ENCODE peak calls at places on chromosomes 6 and 20, in seven cellular contexts. T, R, D, N, L, I and S are unnamed samples.

GRCh38 chr6:26199773-26200728 is 112.8 kb downstream of the HFE start:
- DNase-seq in T (peak), R (no peak), D (no peak), N (no peak), L (no peak), I (no peak), S (no peak)

GRCh38 chr6:84204011-84204410 is 23.4 kb downstream of the CEP162 start:
- DNase-seq in T (no peak), R (no peak), D (no peak), N (no peak), L (no peak), I (no peak), S (no peak)

GRCh38 chr20:41051426-41051825 is 22.8 kb downstream of the TOP1 start:
- DNase-seq in T (no peak), R (no peak), D (no peak), N (no peak), L (no peak), I (no peak), S (no peak)

GRCh38 chr6:109747216-109747615 is 56.1 kb downstream of the FIG4 start:
- DNase-seq in T (no peak), R (no peak), D (no peak), N (no peak), L (no peak), I (no peak), S (no peak)

GRCh38 chr20:717817-718216 is 42.2 kb upstream of the SCRT2 start:
- DNase-seq in T (no peak), R (no peak), D (no peak), N (no peak), L (no peak), I (no peak), S (no peak)

GRCh38 chr20:44614525-44614924 is 32.1 kb downstream of the PKIG start:
- DNase-seq in T (no peak), R (no peak), D (no peak), N (no peak), L (no peak), I (no peak), S (no peak)

GRCh38 chr20:31720486-31721407 is 1.9 kb downstream of the BCL2L1 start:
- DNase-seq in T (no peak), R (no peak), D (no peak), N (peak), L (no peak), I (no peak), S (no peak)

GRCh38 chr20:11502051-11502450 is 415.6 kb upstream of the BTBD3 start:
- DNase-seq in T (no peak), R (no peak), D (no peak), N (no peak), L (no peak), I (no peak), S (no peak)

GRCh38 chr20:18506744-18507143 is 996 bp upstream of the SEC23B start:
- DNase-seq in T (no peak), R (no peak), D (no peak), N (no peak), L (no peak), I (no peak), S (no peak)

GRCh38 chr20:3800878-3801260 is 4.8 kb downstream of the CDC25B start:
- DNase-seq in T (no peak), R (no peak), D (no peak), N (no peak), L (no peak), I (no peak), S (no peak)

GRCh38 chr6:3913077-3913957 is 64.1 kb downstream of the FAM50B start:
- DNase-seq in T (peak), R (peak), D (peak), N (peak), L (no peak), I (no peak), S (no peak)

GRCh38 chr6:133159269-133159795 is 81.8 kb upstream of the EYA4 start:
- DNase-seq in T (no peak), R (no peak), D (no peak), N (no peak), L (no peak), I (no peak), S (no peak)

GRCh38 chr20:11451793-11452291 is 465.9 kb upstream of the BTBD3 start:
- DNase-seq in T (peak), R (no peak), D (no peak), N (no peak), L (no peak), I (no peak), S (no peak)

GRCh38 chr6:125940691-125941090 is 15.9 kb upstream of the HINT3 start:
- DNase-seq in T (no peak), R (no peak), D (no peak), N (no peak), L (no peak), I (no peak), S (no peak)

GRCh38 chr6:146651482-146651863 is 52.7 kb downstream of the ADGB start:
- DNase-seq in T (no peak), R (no peak), D (no peak), N (no peak), L (no peak), I (no peak), S (no peak)

GRCh38 chr20:46588532-46589509 is 38.4 kb upstream of the OCSTAMP start:
- DNase-seq in T (no peak), R (no peak), D (no peak), N (no peak), L (no peak), I (no peak), S (no peak)

GRCh38 chr20:32007787-32008616 is 2.2 kb upstream of the CCM2L start:
- DNase-seq in T (no peak), R (no peak), D (no peak), N (no peak), L (peak), I (no peak), S (peak)

GRCh38 chr6:24788031-24788665 is 10.6 kb downstream of the ARMH2 start:
- DNase-seq in T (no peak), R (no peak), D (no peak), N (no peak), L (no peak), I (no peak), S (no peak)

GRCh38 chr6:170075659-170076223 is 215.1 kb downstream of the DLL1 start:
- DNase-seq in T (no peak), R (no peak), D (no peak), N (no peak), L (no peak), I (no peak), S (no peak)

GRCh38 chr20:63432577-63433061 is 39.8 kb downstream of the KCNQ2 start:
- DNase-seq in T (peak), R (peak), D (peak), N (no peak), L (peak), I (no peak), S (no peak)

GRCh38 chr6:112372213-112372806 is 25.2 kb downstream of the RFPL4B start:
- DNase-seq in T (peak), R (peak), D (no peak), N (no peak), L (no peak), I (no peak), S (no peak)

GRCh38 chr6:49866485-49866943 is at the start of gene CRISP1:
- DNase-seq in T (no peak), R (no peak), D (no peak), N (no peak), L (no peak), I (no peak), S (no peak)

GRCh38 chr6:88870728-88871330 is 92.6 kb downstream of the RNGTT start:
- DNase-seq in T (peak), R (peak), D (peak), N (peak), L (no peak), I (peak), S (no peak)

GRCh38 chr6:169968541-169969270 is 217.3 kb downstream of the ERMARD start:
- DNase-seq in T (no peak), R (no peak), D (no peak), N (no peak), L (no peak), I (no peak), S (no peak)

GRCh38 chr6:158416841-158417759 is 104.8 kb downstream of the TULP4 start:
- DNase-seq in T (no peak), R (no peak), D (no peak), N (no peak), L (no peak), I (no peak), S (no peak)

GRCh38 chr20:4985658-4986057 is 15.7 kb downstream of the SLC23A2 start:
- DNase-seq in T (no peak), R (no peak), D (no peak), N (no peak), L (no peak), I (peak), S (no peak)

GRCh38 chr6:27867051-27867940 is 44.9 kb downstream of the OR2B2 start:
- DNase-seq in T (no peak), R (no peak), D (peak), N (peak), L (peak), I (peak), S (no peak)

GRCh38 chr6:164151161-164151728 is 736.7 kb downstream of the QKI start:
- DNase-seq in T (no peak), R (no peak), D (no peak), N (no peak), L (no peak), I (no peak), S (no peak)

GRCh38 chr6:163405412-163406309 is 8.9 kb upstream of the QKI start:
- DNase-seq in T (no peak), R (no peak), D (no peak), N (peak), L (no peak), I (no peak), S (no peak)

DNA sequence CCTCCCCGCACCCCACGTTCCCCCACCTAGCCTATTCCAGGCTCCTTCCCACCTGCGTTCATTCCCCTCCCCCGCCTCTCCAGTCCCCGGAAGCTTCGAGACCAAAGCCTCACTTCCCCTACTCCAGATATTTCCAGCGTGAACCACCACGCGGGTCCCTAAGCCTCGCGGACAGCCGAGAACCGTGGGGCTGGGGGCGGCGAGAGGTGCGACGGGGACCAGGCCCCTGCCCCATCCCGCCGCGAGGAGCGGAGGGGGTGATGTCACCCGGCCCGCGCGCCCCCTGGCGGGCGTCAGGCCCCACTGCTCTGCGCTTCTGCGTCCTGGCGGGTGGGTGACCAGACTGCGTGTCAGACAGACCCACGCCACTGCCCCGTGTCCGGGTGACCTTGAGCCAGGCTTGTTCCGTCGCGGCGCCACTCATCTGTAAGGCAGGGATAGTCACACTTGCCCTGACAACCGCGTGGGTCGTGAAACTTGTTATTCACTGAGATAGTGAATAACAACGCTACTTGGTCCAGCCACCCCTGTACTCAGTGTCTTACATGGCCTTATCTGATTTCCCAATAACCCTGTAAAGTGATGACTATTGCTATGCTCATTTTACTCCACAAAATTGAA is 9.0 kb upstream of the HSP90AB1 start:
- DNase-seq in T (no peak), R (peak), D (peak), N (peak), L (peak), I (no peak), S (peak)
- TF ChIP-seq SP1 in T (no peak), R (no peak), D (peak), N (no peak), L (peak), I (peak), S (no peak)

DNA sequence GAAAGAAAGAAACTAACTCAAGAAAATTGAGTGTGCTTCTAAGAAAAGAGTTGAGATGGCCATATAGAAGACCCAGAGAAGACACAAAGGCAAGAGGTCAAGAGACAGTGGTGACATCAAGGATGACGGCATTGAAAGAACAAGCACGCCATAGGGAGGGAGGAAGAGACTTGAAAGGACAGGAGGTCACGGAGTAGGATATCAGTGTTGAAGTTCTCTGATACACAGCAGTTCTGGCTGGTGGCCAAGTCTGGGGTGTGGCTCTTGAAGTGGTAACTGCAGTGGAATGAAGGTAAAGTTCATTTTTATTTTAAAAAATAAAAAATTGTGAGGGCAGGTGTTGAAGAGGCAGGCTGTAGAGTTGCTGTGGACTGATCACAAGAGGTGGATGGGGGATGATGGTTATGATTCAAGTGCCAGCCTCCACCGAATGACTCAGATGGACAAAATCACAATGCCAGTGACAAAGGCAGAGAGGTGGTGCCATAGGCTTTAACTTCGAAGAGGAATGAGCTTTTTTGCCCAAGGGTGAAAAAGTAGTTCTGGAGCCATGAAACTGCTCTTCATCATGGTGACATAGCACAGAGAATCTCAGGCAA is 53.2 kb upstream of the BMP2 start:
- DNase-seq in T (no peak), R (no peak), D (no peak), N (no peak), L (no peak), I (no peak), S (no peak)
- TF ChIP-seq SP1 in T (no peak), R (no peak), D (no peak), N (no peak), L (no peak), I (no peak), S (no peak)

DNA sequence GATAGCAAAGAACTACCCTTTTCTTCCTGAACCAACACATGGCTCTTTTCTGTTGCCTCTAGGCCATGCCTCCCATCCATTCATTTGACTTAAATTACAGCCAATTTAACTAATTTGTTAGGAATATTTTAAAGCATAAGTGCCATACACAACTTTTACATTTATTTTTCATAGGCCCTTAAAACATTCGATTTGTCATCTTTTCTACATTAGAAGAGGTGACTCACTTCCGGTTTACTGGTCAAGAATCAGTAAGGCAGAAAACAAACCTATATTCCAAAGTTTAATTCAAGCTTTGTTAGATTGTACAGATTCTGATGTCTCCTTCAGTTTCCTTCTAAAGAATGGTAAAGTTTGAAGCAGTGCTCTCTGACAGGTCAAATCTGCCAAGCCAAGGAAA is 344.3 kb downstream of the SAMD5 start:
- DNase-seq in T (no peak), R (no peak), D (no peak), N (no peak), L (no peak), I (no peak), S (no peak)
- TF ChIP-seq SP1 in T (no peak), R (no peak), D (no peak), N (no peak), L (no peak), I (no peak), S (no peak)

DNA sequence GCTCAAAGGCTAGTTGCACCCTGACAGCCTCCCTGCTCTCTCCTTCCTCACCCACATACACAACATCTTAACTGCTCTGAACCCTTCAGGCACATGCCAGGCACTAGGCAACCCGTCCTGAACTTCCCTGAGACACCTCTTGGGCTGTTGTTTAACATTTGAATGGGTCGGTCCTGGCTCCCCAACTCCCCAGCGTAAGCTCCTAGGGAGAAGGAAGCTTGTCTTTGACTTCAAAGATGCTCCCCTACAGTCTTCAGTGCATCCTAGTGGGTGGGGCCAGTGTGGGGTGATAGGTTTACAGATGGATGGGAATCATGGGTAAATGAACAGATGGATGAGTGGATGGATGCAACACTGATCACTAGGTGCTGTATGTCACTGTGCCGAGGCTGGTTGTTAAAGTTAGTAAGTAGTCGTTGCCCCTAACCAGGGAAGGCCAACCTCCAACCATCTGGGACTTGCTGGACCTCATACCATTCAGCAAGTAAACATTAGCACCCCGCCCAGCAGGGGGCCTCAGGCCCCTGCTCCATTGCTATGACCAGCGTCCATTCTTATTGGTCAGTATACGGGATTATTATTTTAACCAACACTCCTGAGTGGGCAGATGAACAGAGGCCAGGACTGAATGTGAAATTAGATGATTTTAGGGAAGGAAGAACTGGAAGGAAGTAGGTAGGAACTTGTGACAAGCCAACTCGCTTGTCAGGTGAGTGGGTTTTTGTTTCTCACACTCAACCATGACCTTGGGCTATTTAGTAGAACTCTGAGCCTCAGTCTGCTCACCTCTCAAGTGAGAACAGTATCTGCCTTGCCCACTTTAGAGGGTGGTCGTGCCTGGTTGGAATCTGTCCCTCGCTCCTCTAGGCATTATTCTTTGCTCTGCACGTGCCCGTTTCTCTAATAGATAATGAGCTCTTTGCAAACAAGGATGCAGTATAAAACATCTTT is 82.9 kb upstream of the FOXP4 start:
- DNase-seq in T (peak), R (no peak), D (peak), N (peak), L (no peak), I (no peak), S (no peak)
- TF ChIP-seq SP1 in T (no peak), R (no peak), D (no peak), N (no peak), L (no peak), I (no peak), S (no peak)

GRCh38 chr20:20411382-20411781 is 43.5 kb downstream of the INSM1 start:
- DNase-seq in T (no peak), R (no peak), D (no peak), N (no peak), L (no peak), I (no peak), S (no peak)

GRCh38 chr20:20407891-20408805 is 40.2 kb downstream of the INSM1 start:
- DNase-seq in T (peak), R (peak), D (no peak), N (peak), L (no peak), I (no peak), S (no peak)

GRCh38 chr20:20410678-20411077 is 42.8 kb downstream of the INSM1 start:
- DNase-seq in T (no peak), R (peak), D (no peak), N (no peak), L (peak), I (no peak), S (no peak)

GRCh38 chr20:20411841-20412240 is 43.9 kb downstream of the INSM1 start:
- DNase-seq in T (no peak), R (no peak), D (no peak), N (no peak), L (no peak), I (no peak), S (no peak)

DNA sequence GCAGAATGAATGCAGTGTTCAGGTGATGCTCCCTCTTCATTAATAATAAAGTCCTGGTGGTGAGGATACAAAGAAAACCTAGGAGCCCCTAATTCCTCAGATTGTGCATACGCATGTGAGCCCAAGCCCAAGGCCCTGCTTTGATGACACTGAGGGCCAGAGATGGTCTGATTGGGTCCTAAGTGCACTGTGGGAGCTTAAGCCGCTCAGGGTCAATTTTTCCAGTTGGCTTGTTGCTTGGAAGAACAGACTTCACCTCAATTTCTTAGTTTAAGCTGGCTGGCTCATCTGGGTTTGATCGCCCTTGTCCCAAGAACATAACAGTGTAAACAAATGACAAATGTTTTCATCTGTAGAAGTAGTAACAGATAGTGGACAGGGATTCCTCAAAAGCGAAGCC is 41.4 kb downstream of the INSM1 start:
- DNase-seq in T (no peak), R (no peak), D (no peak), N (no peak), L (no peak), I (no peak), S (no peak)
- TF ChIP-seq SP1 in T (no peak), R (no peak), D (no peak), N (no peak), L (no peak), I (no peak), S (no peak)

GRCh38 chr6:34515473-34516387 is 40.4 kb downstream of the SPDEF start:
- DNase-seq in T (no peak), R (no peak), D (no peak), N (no peak), L (peak), I (no peak), S (no peak)
- TF ChIP-seq SP1 in T (no peak), R (no peak), D (no peak), N (no peak), L (no peak), I (no peak), S (no peak)

GRCh38 chr20:7712661-7713060 is 227.6 kb downstream of the HAO1 start:
- DNase-seq in T (no peak), R (no peak), D (no peak), N (no peak), L (no peak), I (no peak), S (no peak)
- TF ChIP-seq SP1 in T (no peak), R (no peak), D (no peak), N (no peak), L (no peak), I (no peak), S (no peak)